ENCODE peak calls at places on chromosomes 1 and 21, in eight cellular contexts. One of them, this sample, is unnamed. For H3K27me3, the result is how much of the 10 kb centered on the place peaks cover.

GRCh38 chr21:39612233-39613028 is at the start of gene B3GALT5:
- DNase-seq in DND-41: no peak
- DNase-seq in spleen: no peak
- DNase-seq in cardiac muscle cell: peak
- DNase-seq in body of pancreas: peak
- DNase-seq in IMR-90: no peak
- DNase-seq in pancreas: peak
- DNase-seq in neural progenitor cell: peak
- DNase-seq in this sample: no peak

GRCh38 chr1:40687059-40687458 is 4.4 kb upstream of the NFYC start:
- DNase-seq in DND-41: no peak
- DNase-seq in spleen: no peak
- DNase-seq in cardiac muscle cell: no peak
- DNase-seq in body of pancreas: no peak
- DNase-seq in IMR-90: no peak
- DNase-seq in pancreas: no peak
- DNase-seq in neural progenitor cell: no peak
- DNase-seq in this sample: no peak

GRCh38 chr21:31922881-31923280 is 50.1 kb downstream of the HUNK start:
- DNase-seq in DND-41: no peak
- DNase-seq in spleen: no peak
- DNase-seq in cardiac muscle cell: no peak
- DNase-seq in body of pancreas: no peak
- DNase-seq in IMR-90: no peak
- DNase-seq in pancreas: no peak
- DNase-seq in neural progenitor cell: no peak
- DNase-seq in this sample: no peak

GRCh38 chr1:78833491-78833890 is 173.0 kb downstream of the ADGRL4 start:
- DNase-seq in DND-41: no peak
- DNase-seq in spleen: no peak
- DNase-seq in cardiac muscle cell: no peak
- DNase-seq in body of pancreas: no peak
- DNase-seq in IMR-90: peak
- DNase-seq in pancreas: no peak
- DNase-seq in neural progenitor cell: no peak
- DNase-seq in this sample: no peak

GRCh38 chr1:3276341-3276800 is 178.1 kb upstream of the ARHGEF16 start:
- DNase-seq in DND-41: no peak
- DNase-seq in spleen: no peak
- DNase-seq in cardiac muscle cell: no peak
- DNase-seq in body of pancreas: no peak
- DNase-seq in IMR-90: no peak
- DNase-seq in pancreas: no peak
- DNase-seq in neural progenitor cell: no peak
- DNase-seq in this sample: no peak

GRCh38 chr1:90133133-90133532 is 138.2 kb downstream of the ZNF326 start:
- DNase-seq in DND-41: peak
- DNase-seq in spleen: no peak
- DNase-seq in cardiac muscle cell: peak
- DNase-seq in body of pancreas: no peak
- DNase-seq in IMR-90: peak
- DNase-seq in pancreas: no peak
- DNase-seq in neural progenitor cell: peak
- DNase-seq in this sample: no peak

GRCh38 chr1:189158155-189158554 is 1319.5 kb downstream of the BRINP3 start:
- DNase-seq in DND-41: no peak
- DNase-seq in spleen: no peak
- DNase-seq in cardiac muscle cell: no peak
- DNase-seq in body of pancreas: no peak
- DNase-seq in IMR-90: no peak
- DNase-seq in pancreas: no peak
- DNase-seq in neural progenitor cell: no peak
- DNase-seq in this sample: no peak

GRCh38 chr1:3787347-3787710 is 9.0 kb downstream of the LRRC47 start:
- DNase-seq in DND-41: no peak
- DNase-seq in spleen: no peak
- DNase-seq in cardiac muscle cell: no peak
- DNase-seq in body of pancreas: no peak
- DNase-seq in IMR-90: no peak
- DNase-seq in pancreas: no peak
- DNase-seq in neural progenitor cell: no peak
- DNase-seq in this sample: peak

GRCh38 chr21:25103500-25104207 is 503.6 kb downstream of the MRPL39 start:
- DNase-seq in DND-41: no peak
- DNase-seq in spleen: no peak
- DNase-seq in cardiac muscle cell: no peak
- DNase-seq in body of pancreas: no peak
- DNase-seq in IMR-90: peak
- DNase-seq in pancreas: no peak
- DNase-seq in neural progenitor cell: no peak
- DNase-seq in this sample: no peak

GRCh38 chr21:33111577-33111976 is 41.6 kb downstream of the OLIG1 start:
- DNase-seq in DND-41: no peak
- DNase-seq in spleen: no peak
- DNase-seq in cardiac muscle cell: no peak
- DNase-seq in body of pancreas: no peak
- DNase-seq in IMR-90: no peak
- DNase-seq in pancreas: no peak
- DNase-seq in neural progenitor cell: no peak
- DNase-seq in this sample: no peak

GRCh38 chr1:59089922-59090457 is 206.9 kb upstream of the FGGY start:
- DNase-seq in DND-41: no peak
- DNase-seq in spleen: no peak
- DNase-seq in cardiac muscle cell: no peak
- DNase-seq in body of pancreas: no peak
- DNase-seq in IMR-90: peak
- DNase-seq in pancreas: no peak
- DNase-seq in neural progenitor cell: no peak
- DNase-seq in this sample: no peak

GRCh38 chr1:175200626-175201025 is 8.1 kb upstream of the KIAA0040 start:
- DNase-seq in DND-41: no peak
- DNase-seq in spleen: no peak
- DNase-seq in cardiac muscle cell: no peak
- DNase-seq in body of pancreas: no peak
- DNase-seq in IMR-90: no peak
- DNase-seq in pancreas: no peak
- DNase-seq in neural progenitor cell: no peak
- DNase-seq in this sample: no peak
- H3K27ac ChIP-seq in DND-41: no peak
- H3K27ac ChIP-seq in spleen: peak
- H3K27ac ChIP-seq in cardiac muscle cell: no peak
- H3K27ac ChIP-seq in body of pancreas: peak
- H3K27ac ChIP-seq in IMR-90: no peak
- H3K27ac ChIP-seq in pancreas: peak
- H3K27ac ChIP-seq in neural progenitor cell: no peak
- H3K27ac ChIP-seq in this sample: no peak

GRCh38 chr1:202850593-202851362 is 38.2 kb downstream of the RABIF start:
- DNase-seq in DND-41: no peak
- DNase-seq in spleen: no peak
- DNase-seq in cardiac muscle cell: no peak
- DNase-seq in body of pancreas: no peak
- DNase-seq in IMR-90: no peak
- DNase-seq in pancreas: no peak
- DNase-seq in neural progenitor cell: no peak
- DNase-seq in this sample: no peak
- H3K27me3 ChIP-seq in DND-41: under half
- H3K27me3 ChIP-seq in spleen: under half
- H3K27me3 ChIP-seq in cardiac muscle cell: under half
- H3K27me3 ChIP-seq in body of pancreas: under half
- H3K27me3 ChIP-seq in IMR-90: under half
- H3K27me3 ChIP-seq in pancreas: under half
- H3K27me3 ChIP-seq in neural progenitor cell: under half
- H3K27me3 ChIP-seq in this sample: under half

GRCh38 chr1:88530246-88530645 is 153.8 kb upstream of the PKN2 start:
- DNase-seq in DND-41: no peak
- DNase-seq in spleen: no peak
- DNase-seq in cardiac muscle cell: no peak
- DNase-seq in body of pancreas: no peak
- DNase-seq in IMR-90: peak
- DNase-seq in pancreas: no peak
- DNase-seq in neural progenitor cell: no peak
- DNase-seq in this sample: no peak
- H3K27ac ChIP-seq in DND-41: no peak
- H3K27ac ChIP-seq in spleen: no peak
- H3K27ac ChIP-seq in cardiac muscle cell: no peak
- H3K27ac ChIP-seq in body of pancreas: no peak
- H3K27ac ChIP-seq in IMR-90: no peak
- H3K27ac ChIP-seq in pancreas: no peak
- H3K27ac ChIP-seq in neural progenitor cell: no peak
- H3K27ac ChIP-seq in this sample: no peak

GRCh38 chr1:204274441-204274840 is 60.7 kb upstream of the GOLT1A start:
- DNase-seq in DND-41: no peak
- DNase-seq in spleen: no peak
- DNase-seq in cardiac muscle cell: no peak
- DNase-seq in body of pancreas: no peak
- DNase-seq in IMR-90: peak
- DNase-seq in pancreas: no peak
- DNase-seq in neural progenitor cell: no peak
- DNase-seq in this sample: no peak
- H3K27me3 ChIP-seq in DND-41: under half
- H3K27me3 ChIP-seq in spleen: under half
- H3K27me3 ChIP-seq in cardiac muscle cell: under half
- H3K27me3 ChIP-seq in body of pancreas: under half
- H3K27me3 ChIP-seq in IMR-90: under half
- H3K27me3 ChIP-seq in pancreas: under half
- H3K27me3 ChIP-seq in neural progenitor cell: under half
- H3K27me3 ChIP-seq in this sample: under half

DNA sequence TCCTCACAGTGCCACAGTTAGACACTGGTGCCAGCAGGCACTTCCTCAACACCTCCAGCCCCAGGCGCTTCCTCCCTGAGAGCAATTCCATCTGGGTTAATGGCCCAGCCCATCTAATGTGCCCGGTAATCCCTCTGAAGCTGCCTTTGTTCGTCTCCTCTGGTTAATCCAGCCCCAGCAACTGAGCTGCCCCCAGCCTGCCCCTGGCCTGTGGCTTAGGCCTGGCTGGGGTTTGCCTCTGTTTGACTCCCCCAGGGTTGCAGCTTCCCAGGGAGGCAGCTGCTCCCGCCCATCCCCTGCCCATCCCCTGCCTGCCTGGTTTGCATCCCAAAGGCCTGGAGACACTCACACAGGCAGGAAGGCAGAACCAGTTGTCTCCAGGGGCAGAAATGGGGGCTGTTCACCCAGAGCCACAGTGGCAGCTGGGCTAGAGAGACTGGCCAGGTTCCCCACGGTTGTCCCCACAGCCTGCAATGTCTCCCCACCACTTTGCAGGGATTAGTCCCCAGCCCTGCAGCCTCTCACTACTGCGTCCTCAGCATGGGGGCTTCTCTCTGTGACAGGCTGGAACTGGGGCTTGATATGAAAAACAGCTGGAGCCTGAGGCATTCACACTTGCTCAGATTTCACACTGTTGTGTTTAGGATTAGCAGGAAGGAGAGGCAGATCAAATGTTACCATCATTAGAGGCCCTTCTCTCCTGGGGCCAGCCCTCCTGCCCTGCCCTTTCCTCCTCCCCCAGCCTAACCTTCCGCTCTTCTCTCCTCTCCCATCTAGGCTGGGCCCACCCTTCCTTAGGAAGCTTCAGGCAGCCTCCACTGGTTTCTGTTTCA is 120.2 kb downstream of the TLR5 start:
- DNase-seq in DND-41: no peak
- DNase-seq in spleen: no peak
- DNase-seq in cardiac muscle cell: no peak
- DNase-seq in body of pancreas: no peak
- DNase-seq in IMR-90: no peak
- DNase-seq in pancreas: no peak
- DNase-seq in neural progenitor cell: peak
- DNase-seq in this sample: no peak
- H3K27ac ChIP-seq in DND-41: no peak
- H3K27ac ChIP-seq in spleen: no peak
- H3K27ac ChIP-seq in cardiac muscle cell: peak
- H3K27ac ChIP-seq in body of pancreas: no peak
- H3K27ac ChIP-seq in IMR-90: no peak
- H3K27ac ChIP-seq in pancreas: no peak
- H3K27ac ChIP-seq in neural progenitor cell: peak
- H3K27ac ChIP-seq in this sample: no peak

GRCh38 chr1:37292789-37293188 is 181.6 kb upstream of the ZC3H12A start:
- DNase-seq in DND-41: no peak
- DNase-seq in spleen: peak
- DNase-seq in cardiac muscle cell: no peak
- DNase-seq in body of pancreas: no peak
- DNase-seq in IMR-90: no peak
- DNase-seq in pancreas: no peak
- DNase-seq in neural progenitor cell: peak
- DNase-seq in this sample: no peak

GRCh38 chr1:37288900-37289299 is 185.5 kb upstream of the ZC3H12A start:
- DNase-seq in DND-41: no peak
- DNase-seq in spleen: peak
- DNase-seq in cardiac muscle cell: no peak
- DNase-seq in body of pancreas: no peak
- DNase-seq in IMR-90: no peak
- DNase-seq in pancreas: no peak
- DNase-seq in neural progenitor cell: no peak
- DNase-seq in this sample: no peak

GRCh38 chr1:37282763-37283162 is 191.6 kb upstream of the ZC3H12A start:
- DNase-seq in DND-41: no peak
- DNase-seq in spleen: peak
- DNase-seq in cardiac muscle cell: no peak
- DNase-seq in body of pancreas: no peak
- DNase-seq in IMR-90: no peak
- DNase-seq in pancreas: no peak
- DNase-seq in neural progenitor cell: no peak
- DNase-seq in this sample: no peak

GRCh38 chr1:37284053-37284452 is 190.3 kb upstream of the ZC3H12A start:
- DNase-seq in DND-41: no peak
- DNase-seq in spleen: peak
- DNase-seq in cardiac muscle cell: no peak
- DNase-seq in body of pancreas: no peak
- DNase-seq in IMR-90: no peak
- DNase-seq in pancreas: no peak
- DNase-seq in neural progenitor cell: no peak
- DNase-seq in this sample: no peak

GRCh38 chr1:37286881-37287280 is 187.5 kb upstream of the ZC3H12A start:
- DNase-seq in DND-41: no peak
- DNase-seq in spleen: peak
- DNase-seq in cardiac muscle cell: no peak
- DNase-seq in body of pancreas: no peak
- DNase-seq in IMR-90: no peak
- DNase-seq in pancreas: no peak
- DNase-seq in neural progenitor cell: no peak
- DNase-seq in this sample: no peak
- H3K27me3 ChIP-seq in DND-41: under half
- H3K27me3 ChIP-seq in spleen: under half
- H3K27me3 ChIP-seq in cardiac muscle cell: under half
- H3K27me3 ChIP-seq in body of pancreas: under half
- H3K27me3 ChIP-seq in IMR-90: under half
- H3K27me3 ChIP-seq in pancreas: under half
- H3K27me3 ChIP-seq in neural progenitor cell: under half
- H3K27me3 ChIP-seq in this sample: under half

GRCh38 chr1:180631197-180631765 is 541 bp upstream of the XPR1 start:
- DNase-seq in DND-41: peak
- DNase-seq in spleen: peak
- DNase-seq in cardiac muscle cell: no peak
- DNase-seq in body of pancreas: no peak
- DNase-seq in IMR-90: no peak
- DNase-seq in pancreas: no peak
- DNase-seq in neural progenitor cell: no peak
- DNase-seq in this sample: no peak
- H3K27ac ChIP-seq in DND-41: peak
- H3K27ac ChIP-seq in spleen: peak
- H3K27ac ChIP-seq in cardiac muscle cell: peak
- H3K27ac ChIP-seq in body of pancreas: peak
- H3K27ac ChIP-seq in IMR-90: no peak
- H3K27ac ChIP-seq in pancreas: peak
- H3K27ac ChIP-seq in neural progenitor cell: no peak
- H3K27ac ChIP-seq in this sample: no peak

This sample was measured in CD4-positive, alpha-beta T cell.